ENCODE peak calls at places on chromosomes 2 and 18, in ten cellular contexts. K, E, P, F, J, V, H, Z, L and Q are unnamed samples.

GRCh38 chr18:22817844-22818243 is 115.3 kb upstream of the RBBP8 start:
- DNase-seq in K (no peak), E (no peak), P (no peak), F (no peak), J (peak; percentile 65), V (no peak), H (peak; percentile 52), Z (no peak), L (no peak), Q (no peak)

GRCh38 chr2:230961091-230961491 is 34.8 kb upstream of the SPATA3 start:
- DNase-seq in K (no peak), E (no peak), P (no peak), F (no peak), J (no peak), V (no peak), H (no peak), Z (no peak), L (no peak), Q (peak; percentile 18)

GRCh38 chr2:191299009-191299408 is 53.8 kb downstream of the MYO1B start:
- DNase-seq in K (no peak), E (no peak), P (no peak), F (no peak), J (peak; percentile 48), V (no peak), H (peak; percentile 34), Z (no peak), L (no peak), Q (no peak)

GRCh38 chr2:84459028-84459943 is at the start of gene SUCLG1:
- DNase-seq in K (peak; percentile 76), E (peak; percentile 90), P (peak; percentile 94), F (peak; percentile 84), J (peak; percentile 87), V (peak; percentile 81), H (peak; percentile 73), Z (peak; percentile 88), L (peak; percentile 91), Q (peak; percentile 97)

GRCh38 chr18:36454848-36455458 is 157.4 kb downstream of the FHOD3 start:
- DNase-seq in K (no peak), E (no peak), P (no peak), F (no peak), J (no peak), V (no peak), H (no peak), Z (no peak), L (no peak), Q (no peak)

GRCh38 chr2:10985901-10986535 is 74.3 kb downstream of the KCNF1 start:
- DNase-seq in K (no peak), E (no peak), P (no peak), F (no peak), J (no peak), V (no peak), H (no peak), Z (no peak), L (no peak), Q (no peak)

GRCh38 chr2:126902152-126902835 is 3.6 kb downstream of the TEX51 start:
- DNase-seq in K (no peak), E (peak; percentile 34), P (no peak), F (peak; percentile 24), J (no peak), V (no peak), H (no peak), Z (no peak), L (no peak), Q (no peak)

GRCh38 chr2:160394153-160394552 is 99.5 kb downstream of the RBMS1 start:
- DNase-seq in K (no peak), E (no peak), P (no peak), F (no peak), J (no peak), V (no peak), H (no peak), Z (no peak), L (no peak), Q (no peak)

GRCh38 chr18:28468903-28469302 is 292.0 kb upstream of the CDH2 start:
- DNase-seq in K (no peak), E (no peak), P (no peak), F (no peak), J (no peak), V (no peak), H (no peak), Z (no peak), L (no peak), Q (no peak)

GRCh38 chr2:1781291-1782080 is 37.2 kb upstream of the PXDN start:
- DNase-seq in K (no peak), E (peak; percentile 82), P (no peak), F (peak; percentile 17), J (no peak), V (no peak), H (no peak), Z (no peak), L (peak; percentile 75), Q (peak; percentile 66)

GRCh38 chr2:23513245-23513880 is 128.4 kb downstream of the KLHL29 start:
- DNase-seq in K (no peak), E (no peak), P (no peak), F (no peak), J (no peak), V (no peak), H (no peak), Z (no peak), L (no peak), Q (no peak)

GRCh38 chr2:232632229-232632903 is 1.0 kb upstream of the EFHD1 start:
- DNase-seq in K (no peak), E (no peak), P (no peak), F (no peak), J (peak; percentile 28), V (no peak), H (no peak), Z (no peak), L (no peak), Q (no peak)
- H3K4me3 ChIP-seq in K (no peak overlapping the region), E (peak overlapping the region; percentile 55), P (peak overlapping the region; percentile 74), F (peak overlapping the region; percentile 73), J (peak overlapping the region; percentile 55), V (peak overlapping the region; percentile 61), H (peak overlapping the region; percentile 60), Z (peak overlapping the region; percentile 51), L (peak overlapping the region; percentile 8), Q (no peak overlapping the region)

GRCh38 chr2:156434461-156435291 is 1.5 kb upstream of the GPD2 start:
- DNase-seq in K (no peak), E (no peak), P (no peak), F (no peak), J (peak; percentile 49), V (no peak), H (peak; percentile 32), Z (no peak), L (peak; percentile 50), Q (no peak)
- H3K4me3 ChIP-seq in K (no peak overlapping the region), E (no peak overlapping the region), P (peak overlapping the region; percentile 66), F (peak overlapping the region; percentile 61), J (no peak overlapping the region), V (peak overlapping the region; percentile 69), H (no peak overlapping the region), Z (peak overlapping the region; percentile 69), L (no peak overlapping the region), Q (no peak overlapping the region)

GRCh38 chr2:46850742-46851141 is 64.9 kb downstream of the MCFD2 start:
- DNase-seq in K (no peak), E (no peak), P (no peak), F (peak; percentile 71), J (peak; percentile 92), V (no peak), H (peak; percentile 97), Z (peak; percentile 47), L (no peak), Q (no peak)

GRCh38 chr2:46849080-46849715 is 66.4 kb downstream of the MCFD2 start:
- DNase-seq in K (no peak), E (no peak), P (no peak), F (no peak), J (peak; percentile 60), V (peak; percentile 78), H (peak; percentile 76), Z (peak; percentile 58), L (no peak), Q (no peak)

GRCh38 chr2:46848446-46848845 is 67.2 kb downstream of the MCFD2 start:
- DNase-seq in K (no peak), E (no peak), P (no peak), F (no peak), J (peak; percentile 38), V (no peak), H (no peak), Z (no peak), L (no peak), Q (no peak)

GRCh38 chr2:46847726-46848421 is 67.7 kb downstream of the MCFD2 start:
- DNase-seq in K (no peak), E (no peak), P (no peak), F (no peak), J (peak; percentile 91), V (no peak), H (peak; percentile 90), Z (peak; percentile 41), L (no peak), Q (no peak)

GRCh38 chr2:46849741-46850474 is 65.7 kb downstream of the MCFD2 start:
- DNase-seq in K (no peak), E (no peak), P (no peak), F (peak; percentile 51), J (peak; percentile 87), V (no peak), H (peak; percentile 97), Z (peak; percentile 47), L (no peak), Q (no peak)
- H3K4me3 ChIP-seq in K (no peak overlapping the region), E (no peak overlapping the region), P (no peak overlapping the region), F (no peak overlapping the region), J (no peak overlapping the region), V (no peak overlapping the region), H (no peak overlapping the region), Z (no peak overlapping the region), L (no peak overlapping the region), Q (no peak overlapping the region)

DNA sequence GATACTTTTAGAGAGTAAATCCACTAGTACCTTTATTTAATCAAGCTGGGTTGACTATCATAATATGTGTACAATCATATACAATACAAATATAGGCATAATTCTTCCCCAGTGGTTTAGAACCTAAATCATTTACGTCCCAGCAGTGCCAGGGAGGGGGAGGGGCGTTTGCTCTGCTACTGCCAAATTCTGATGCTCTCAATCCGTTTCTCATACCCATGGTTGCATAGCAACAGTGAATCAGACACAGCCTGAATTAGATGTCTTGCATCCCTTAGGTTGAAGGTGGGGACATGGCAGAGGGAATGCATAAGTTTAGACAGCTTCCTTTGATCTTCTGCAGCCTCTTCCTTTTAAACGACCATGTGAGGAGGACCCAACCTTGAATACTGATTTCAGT is 135.4 kb downstream of the ABCA12 start:
- DNase-seq in K (peak; percentile 4), E (no peak), P (no peak), F (no peak), J (peak; percentile 27), V (no peak), H (peak; percentile 1), Z (no peak), L (no peak), Q (no peak)
- H3K4me3 ChIP-seq in K (no peak overlapping the region), E (no peak overlapping the region), P (no peak overlapping the region), F (no peak overlapping the region), J (no peak overlapping the region), V (no peak overlapping the region), H (no peak overlapping the region), Z (no peak overlapping the region), L (no peak overlapping the region), Q (no peak overlapping the region)